ENCODE peak calls at places on chromosomes 13 and 19, in five cellular contexts. One of them, this sample, is unnamed.

GRCh38 chr19:1214862-1215731 is 9.5 kb downstream of the STK11 start:
- DNase-seq in Panc1: no peak
- DNase-seq in breast epithelium: no peak
- DNase-seq in esophagus muscularis mucosa: no peak
- DNase-seq in transverse colon: no peak
- DNase-seq in this sample: peak; percentile 87

GRCh38 chr19:19209372-19209771 is 2.4 kb upstream of the NCAN start:
- DNase-seq in Panc1: no peak
- DNase-seq in breast epithelium: no peak
- DNase-seq in esophagus muscularis mucosa: no peak
- DNase-seq in transverse colon: no peak
- DNase-seq in this sample: no peak

GRCh38 chr13:79481685-79482052 is 714 bp downstream of the NDFIP2 start:
- DNase-seq in Panc1: no peak
- DNase-seq in breast epithelium: no peak
- DNase-seq in esophagus muscularis mucosa: no peak
- DNase-seq in transverse colon: peak; percentile 44
- DNase-seq in this sample: no peak

GRCh38 chr19:50357178-50358100 is 8.0 kb downstream of the NAPSA start:
- DNase-seq in Panc1: no peak
- DNase-seq in breast epithelium: peak; percentile 77
- DNase-seq in esophagus muscularis mucosa: peak; percentile 94
- DNase-seq in transverse colon: peak; percentile 79
- DNase-seq in this sample: peak; percentile 90

GRCh38 chr13:95002968-95003813 is 290.8 kb upstream of the SOX21 start:
- DNase-seq in Panc1: no peak
- DNase-seq in breast epithelium: no peak
- DNase-seq in esophagus muscularis mucosa: no peak
- DNase-seq in transverse colon: no peak
- DNase-seq in this sample: no peak

GRCh38 chr13:50617134-50617721 is 226.3 kb downstream of the DLEU7 start:
- DNase-seq in Panc1: peak; percentile 56
- DNase-seq in breast epithelium: no peak
- DNase-seq in esophagus muscularis mucosa: no peak
- DNase-seq in transverse colon: no peak
- DNase-seq in this sample: no peak

GRCh38 chr19:35879770-35880317 is 11.5 kb downstream of the APLP1 start:
- DNase-seq in Panc1: peak; percentile 50
- DNase-seq in breast epithelium: peak; percentile 86
- DNase-seq in esophagus muscularis mucosa: no peak
- DNase-seq in transverse colon: peak; percentile 90
- DNase-seq in this sample: peak; percentile 86

GRCh38 chr13:97978661-97979450 is 25.4 kb downstream of the IPO5 start:
- DNase-seq in Panc1: no peak
- DNase-seq in breast epithelium: no peak
- DNase-seq in esophagus muscularis mucosa: no peak
- DNase-seq in transverse colon: no peak
- DNase-seq in this sample: no peak

GRCh38 chr13:113749956-113750355 is 9.1 kb upstream of the TMEM255B start:
- DNase-seq in Panc1: no peak
- DNase-seq in breast epithelium: no peak
- DNase-seq in esophagus muscularis mucosa: no peak
- DNase-seq in transverse colon: no peak
- DNase-seq in this sample: no peak

GRCh38 chr13:111905609-111905945 is 161.4 kb upstream of the SOX1 start:
- DNase-seq in Panc1: no peak
- DNase-seq in breast epithelium: no peak
- DNase-seq in esophagus muscularis mucosa: peak; percentile 88
- DNase-seq in transverse colon: no peak
- DNase-seq in this sample: no peak

DNA sequence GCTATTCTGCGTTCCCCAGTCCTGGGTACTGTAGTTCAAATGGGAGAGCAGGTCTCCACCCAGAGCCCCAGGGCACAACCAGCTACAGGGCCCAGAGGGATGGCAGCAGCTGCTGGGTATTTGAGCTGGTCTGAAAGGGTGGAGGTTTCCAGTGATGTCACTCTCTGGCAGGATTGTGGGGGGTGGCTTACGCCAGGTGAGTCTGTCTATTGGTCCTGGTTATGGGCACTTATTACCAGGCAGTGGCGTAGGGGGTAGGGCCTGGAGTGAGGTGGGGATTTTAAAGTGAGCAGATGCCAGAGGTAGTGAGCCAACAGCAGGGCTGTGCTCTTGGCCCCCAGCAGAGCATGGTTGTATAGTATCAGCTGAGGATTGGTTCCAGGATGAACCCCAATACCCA is 6.2 kb downstream of the RPS19 start:
- DNase-seq in Panc1: no peak
- DNase-seq in breast epithelium: no peak
- DNase-seq in esophagus muscularis mucosa: no peak
- DNase-seq in transverse colon: no peak
- DNase-seq in this sample: no peak
- TF ChIP-seq POLR2AphosphoS5 in Panc1: peak; percentile 27
- TF ChIP-seq POLR2AphosphoS5 in breast epithelium: no peak
- TF ChIP-seq POLR2AphosphoS5 in esophagus muscularis mucosa: no peak
- TF ChIP-seq POLR2AphosphoS5 in transverse colon: no peak
- TF ChIP-seq POLR2AphosphoS5 in this sample: no peak

GRCh38 chr13:110449225-110450015 is 112.1 kb downstream of the RAB20 start:
- DNase-seq in Panc1: no peak
- DNase-seq in breast epithelium: peak; percentile 36
- DNase-seq in esophagus muscularis mucosa: no peak
- DNase-seq in transverse colon: no peak
- DNase-seq in this sample: no peak
- H3K27ac ChIP-seq in Panc1: no peak overlapping the region
- H3K27ac ChIP-seq in breast epithelium: peak overlapping the region; percentile 42
- H3K27ac ChIP-seq in esophagus muscularis mucosa: peak overlapping the region; percentile 83
- H3K27ac ChIP-seq in transverse colon: no peak overlapping the region
- H3K27ac ChIP-seq in this sample: peak overlapping the region; percentile 82

DNA sequence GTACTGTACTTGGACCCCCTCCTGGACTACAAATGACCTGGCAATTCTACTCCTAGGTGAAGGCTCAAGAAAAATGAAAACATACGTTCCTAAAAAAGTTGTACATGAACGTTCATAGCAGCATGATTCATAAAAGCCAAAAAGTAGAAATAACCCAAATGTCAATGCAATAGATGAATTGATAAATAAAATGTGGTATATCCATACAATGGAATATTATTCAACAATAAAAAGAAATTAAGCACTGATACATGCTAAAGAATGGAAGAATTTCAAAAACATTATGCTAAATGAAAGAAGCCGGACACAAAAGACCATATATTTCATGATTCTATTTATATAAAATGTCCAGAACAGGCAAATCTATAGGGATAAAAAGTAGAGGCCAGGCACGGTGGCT is 9.5 kb downstream of the ZNF432 start:
- DNase-seq in Panc1: no peak
- DNase-seq in breast epithelium: no peak
- DNase-seq in esophagus muscularis mucosa: no peak
- DNase-seq in transverse colon: no peak
- DNase-seq in this sample: no peak
- H3K9me3 ChIP-seq in Panc1: peaks cover 28% of the 10 kb centered on the region
- H3K9me3 ChIP-seq in breast epithelium: peaks cover 92% of the 10 kb centered on the region
- H3K9me3 ChIP-seq in esophagus muscularis mucosa: peaks cover 49% of the 10 kb centered on the region
- H3K9me3 ChIP-seq in transverse colon: peaks cover 86% of the 10 kb centered on the region
- H3K9me3 ChIP-seq in this sample: peaks cover 22% of the 10 kb centered on the region

GRCh38 chr19:38663957-38664502 is 16.6 kb downstream of the ACTN4 start:
- DNase-seq in Panc1: no peak
- DNase-seq in breast epithelium: peak; percentile 79
- DNase-seq in esophagus muscularis mucosa: no peak
- DNase-seq in transverse colon: no peak
- DNase-seq in this sample: peak; percentile 94
- TF ChIP-seq POLR2AphosphoS5 in Panc1: no peak
- TF ChIP-seq POLR2AphosphoS5 in breast epithelium: peak; percentile 65
- TF ChIP-seq POLR2AphosphoS5 in esophagus muscularis mucosa: peak; percentile 96
- TF ChIP-seq POLR2AphosphoS5 in transverse colon: peak; percentile 36
- TF ChIP-seq POLR2AphosphoS5 in this sample: peak; percentile 87

GRCh38 chr19:2575734-2576481 is 100.0 kb downstream of the GADD45B start:
- DNase-seq in Panc1: no peak
- DNase-seq in breast epithelium: peak; percentile 90
- DNase-seq in esophagus muscularis mucosa: peak; percentile 95
- DNase-seq in transverse colon: peak; percentile 42
- DNase-seq in this sample: peak; percentile 95

GRCh38 chr19:2579678-2580280 is 103.9 kb downstream of the GADD45B start:
- DNase-seq in Panc1: no peak
- DNase-seq in breast epithelium: no peak
- DNase-seq in esophagus muscularis mucosa: no peak
- DNase-seq in transverse colon: no peak
- DNase-seq in this sample: peak; percentile 66

GRCh38 chr19:2578911-2579677 is 103.2 kb downstream of the GADD45B start:
- DNase-seq in Panc1: peak; percentile 68
- DNase-seq in breast epithelium: peak; percentile 92
- DNase-seq in esophagus muscularis mucosa: peak; percentile 98
- DNase-seq in transverse colon: peak; percentile 89
- DNase-seq in this sample: peak; percentile 96

GRCh38 chr19:2578391-2578826 is 102.5 kb downstream of the GADD45B start:
- DNase-seq in Panc1: no peak
- DNase-seq in breast epithelium: peak; percentile 58
- DNase-seq in esophagus muscularis mucosa: no peak
- DNase-seq in transverse colon: peak; percentile 40
- DNase-seq in this sample: peak; percentile 73

DNA sequence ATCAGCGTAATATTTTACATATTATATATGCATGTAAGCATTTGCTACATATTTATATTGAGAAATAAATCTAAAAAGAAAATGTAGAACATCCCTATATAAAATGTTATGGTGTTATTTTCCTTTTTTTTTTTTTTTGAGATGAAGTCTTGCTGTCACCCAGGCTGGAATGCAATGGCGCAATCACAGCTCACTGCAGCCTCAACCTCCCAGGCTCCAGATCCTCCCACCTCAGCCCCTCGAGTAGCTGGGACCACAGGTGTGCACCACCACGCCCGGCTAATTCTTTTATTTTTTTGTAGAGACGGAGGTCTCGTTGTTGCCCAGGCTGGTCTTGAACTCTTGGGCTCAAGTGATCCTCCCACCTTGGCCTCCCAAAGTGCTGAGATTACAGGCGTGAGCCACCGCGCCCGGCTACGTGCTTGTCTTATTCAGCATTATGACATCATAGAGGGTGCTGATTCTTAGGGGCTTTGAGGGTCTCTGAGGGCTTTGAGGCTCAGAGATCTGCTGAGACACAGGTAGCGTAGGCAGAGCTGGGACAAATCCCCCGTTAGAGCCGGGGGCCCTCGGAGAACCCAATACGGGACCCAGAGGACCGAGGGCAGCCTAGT is 101.9 kb downstream of the GADD45B start:
- DNase-seq in Panc1: no peak
- DNase-seq in breast epithelium: peak; percentile 47
- DNase-seq in esophagus muscularis mucosa: no peak
- DNase-seq in transverse colon: no peak
- DNase-seq in this sample: peak; percentile 63
- H3K27ac ChIP-seq in Panc1: peak overlapping the region; percentile 95
- H3K27ac ChIP-seq in breast epithelium: peak overlapping the region; percentile 89
- H3K27ac ChIP-seq in esophagus muscularis mucosa: peak overlapping the region; percentile 89
- H3K27ac ChIP-seq in transverse colon: peak overlapping the region; percentile 77
- H3K27ac ChIP-seq in this sample: peak overlapping the region; percentile 86

DNA sequence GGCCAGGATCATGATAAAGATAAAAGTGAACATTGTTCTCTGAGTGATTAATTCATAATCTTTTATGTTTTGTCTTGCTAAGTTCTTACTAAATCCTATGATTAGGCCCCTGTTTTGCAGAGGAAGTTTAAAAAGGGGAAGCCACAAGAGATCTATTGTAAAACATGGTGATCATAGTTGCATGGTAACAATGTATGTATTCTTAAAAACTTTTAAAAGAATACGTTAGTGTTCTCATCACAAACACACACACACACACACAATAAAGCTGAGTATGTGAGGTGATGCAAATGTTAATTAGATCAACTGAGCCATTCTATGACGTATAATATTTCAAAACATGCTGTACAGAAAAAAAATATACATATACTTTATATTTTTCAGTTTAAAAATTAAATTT is 51.2 kb downstream of the MBD3L2B start:
- DNase-seq in Panc1: no peak
- DNase-seq in breast epithelium: no peak
- DNase-seq in esophagus muscularis mucosa: no peak
- DNase-seq in transverse colon: no peak
- DNase-seq in this sample: no peak
- H3K9me3 ChIP-seq in Panc1: no peaks in the 10 kb centered on the region
- H3K9me3 ChIP-seq in breast epithelium: no peaks in the 10 kb centered on the region
- H3K9me3 ChIP-seq in esophagus muscularis mucosa: no peaks in the 10 kb centered on the region
- H3K9me3 ChIP-seq in transverse colon: no peaks in the 10 kb centered on the region
- H3K9me3 ChIP-seq in this sample: no peaks in the 10 kb centered on the region

GRCh38 chr19:48249502-48250014 is 6.2 kb downstream of the CARD8 start:
- DNase-seq in Panc1: no peak
- DNase-seq in breast epithelium: no peak
- DNase-seq in esophagus muscularis mucosa: no peak
- DNase-seq in transverse colon: peak; percentile 58
- DNase-seq in this sample: peak; percentile 74
- TF ChIP-seq POLR2AphosphoS5 in Panc1: no peak
- TF ChIP-seq POLR2AphosphoS5 in breast epithelium: peak; percentile 21
- TF ChIP-seq POLR2AphosphoS5 in esophagus muscularis mucosa: peak; percentile 83
- TF ChIP-seq POLR2AphosphoS5 in transverse colon: peak; percentile 53
- TF ChIP-seq POLR2AphosphoS5 in this sample: peak; percentile 46

DNA sequence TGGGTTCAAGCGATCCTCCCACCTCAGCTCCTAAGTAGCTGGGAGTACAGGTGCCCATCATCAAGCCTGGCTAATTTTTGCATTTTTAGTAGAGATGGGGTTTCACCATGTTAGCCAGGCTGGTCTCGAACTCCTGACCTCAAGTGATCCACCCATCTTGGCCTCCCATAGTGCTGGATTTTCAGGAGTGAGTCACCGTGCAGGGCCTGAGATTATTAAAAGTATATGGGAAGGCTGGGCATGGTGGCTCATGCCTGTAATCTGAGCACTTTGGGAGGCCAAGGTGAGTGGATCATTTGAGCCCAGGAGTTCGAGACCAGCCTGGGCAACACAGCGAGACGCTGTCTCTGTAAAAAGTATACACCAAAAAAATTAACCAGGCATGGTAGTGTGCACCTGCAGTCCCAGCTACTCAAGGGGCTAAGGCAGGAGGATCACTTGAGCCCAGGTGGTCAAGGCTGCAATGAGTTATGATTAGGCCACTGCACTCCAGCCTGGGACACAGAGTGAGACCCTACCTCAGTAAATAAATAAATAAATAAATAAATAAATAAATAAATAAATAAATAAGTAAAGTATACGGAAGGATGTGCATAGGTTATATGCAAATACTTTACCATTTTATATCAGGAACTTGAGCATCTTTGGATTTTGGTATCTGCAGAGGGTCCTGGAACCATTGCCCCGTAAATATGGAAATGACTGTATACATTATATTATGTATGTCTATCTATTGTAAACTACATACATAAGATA is 854 bp downstream of the IL12RB1 start:
- DNase-seq in Panc1: no peak
- DNase-seq in breast epithelium: no peak
- DNase-seq in esophagus muscularis mucosa: no peak
- DNase-seq in transverse colon: no peak
- DNase-seq in this sample: no peak
- H3K27ac ChIP-seq in Panc1: no peak overlapping the region
- H3K27ac ChIP-seq in breast epithelium: no peak overlapping the region
- H3K27ac ChIP-seq in esophagus muscularis mucosa: no peak overlapping the region
- H3K27ac ChIP-seq in transverse colon: no peak overlapping the region
- H3K27ac ChIP-seq in this sample: no peak overlapping the region

DNA sequence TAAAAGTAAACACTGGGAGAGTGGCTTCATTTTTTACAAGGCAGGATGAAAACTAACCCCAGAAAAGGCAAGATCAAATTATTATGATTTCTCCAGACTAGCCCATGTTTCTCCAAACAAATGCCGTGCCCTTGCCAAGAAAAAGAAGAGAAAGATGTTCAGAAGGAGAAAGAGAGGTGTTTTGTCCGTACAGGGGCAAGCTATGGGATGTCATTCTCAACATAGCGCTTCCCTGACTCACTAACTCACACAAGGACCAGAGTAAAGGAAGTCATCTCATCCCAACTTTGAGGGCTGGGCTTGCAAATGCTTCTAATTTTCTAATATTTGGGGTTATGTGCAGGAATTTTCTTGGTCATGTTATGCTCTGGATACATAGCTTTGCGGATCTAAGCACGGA is 224.2 kb upstream of the MAB21L1 start:
- DNase-seq in Panc1: no peak
- DNase-seq in breast epithelium: no peak
- DNase-seq in esophagus muscularis mucosa: no peak
- DNase-seq in transverse colon: no peak
- DNase-seq in this sample: no peak
- H3K9me3 ChIP-seq in Panc1: no peaks in the 10 kb centered on the region
- H3K9me3 ChIP-seq in breast epithelium: no peaks in the 10 kb centered on the region
- H3K9me3 ChIP-seq in esophagus muscularis mucosa: no peaks in the 10 kb centered on the region
- H3K9me3 ChIP-seq in transverse colon: no peaks in the 10 kb centered on the region
- H3K9me3 ChIP-seq in this sample: no peaks in the 10 kb centered on the region

This sample was measured in sigmoid colon.